ENCODE peak calls at places on chromosome 19, in ten cellular contexts. I is WERI-Rb-1, W is cardiac muscle cell, P is heart right ventricle, V is lower lobe of right lung, E is H1, A is heart left ventricle, L is adrenal gland, Z is HL-60, T is endodermal cell. Q is an unnamed sample.

GRCh38 chr19:5293607-5294089 is 47.0 kb downstream of the PTPRS start:
- DNase-seq in P (peak; percentile 47), T (peak; percentile 89), A (no peak), V (no peak), W (peak; percentile 76), Z (no peak), E (no peak), I (peak; percentile 84), L (peak; percentile 55), Q (no peak)

GRCh38 chr19:50779504-50780457 is 9.5 kb downstream of the GPR32 start:
- DNase-seq in W (no peak), V (no peak), E (no peak), I (no peak), T (no peak), Z (no peak), P (no peak), A (no peak), L (no peak), Q (no peak)

GRCh38 chr19:31418055-31418454 is 68.8 kb upstream of the TSHZ3 start:
- DNase-seq in A (no peak), I (no peak), Z (no peak), E (no peak), V (no peak), L (no peak), W (no peak), T (peak; percentile 81), P (no peak), Q (no peak)

GRCh38 chr19:3606174-3606689 is 443 bp downstream of the TBXA2R start:
- DNase-seq in T (peak; percentile 82), P (no peak), W (no peak), I (peak; percentile 58), Z (no peak), A (peak; percentile 23), V (peak; percentile 59), L (peak; percentile 69), E (no peak), Q (peak; percentile 85)

GRCh38 chr19:50210425-50210824 is 7.0 kb downstream of the MYH14 start:
- DNase-seq in V (no peak), Z (no peak), W (no peak), T (no peak), L (no peak), A (no peak), I (no peak), P (no peak), E (no peak), Q (no peak)

GRCh38 chr19:44719262-44719701 is 20.3 kb downstream of the CEACAM16 start:
- DNase-seq in Z (no peak), P (no peak), E (no peak), W (no peak), A (no peak), V (no peak), T (peak; percentile 66), I (no peak), L (no peak), Q (no peak)

GRCh38 chr19:13574933-13575332 is 68.7 kb upstream of the CACNA1A start:
- DNase-seq in I (peak; percentile 12), E (no peak), W (peak; percentile 45), L (no peak), T (peak; percentile 60), Z (no peak), V (no peak), P (no peak), A (no peak), Q (no peak)

GRCh38 chr19:1672769-1673644 is 20.6 kb upstream of the TCF3 start:
- DNase-seq in V (no peak), W (no peak), L (no peak), P (no peak), A (no peak), T (no peak), I (no peak), E (no peak), Z (no peak), Q (no peak)

GRCh38 chr19:12703056-12703455 is 6.6 kb upstream of the FBXW9 start:
- DNase-seq in Z (no peak), A (no peak), L (no peak), T (peak; percentile 96), V (no peak), W (peak; percentile 44), P (no peak), I (peak; percentile 75), E (peak; percentile 82), Q (no peak)

GRCh38 chr19:46624958-46625661 is at the start of gene PTGIR:
- DNase-seq in V (no peak), E (no peak), W (no peak), I (peak; percentile 34), Z (no peak), P (peak; percentile 78), T (no peak), L (no peak), A (peak; percentile 81), Q (peak; percentile 72)
- TF ChIP-seq CTCF in V (no peak), E (no peak), W (no peak), I (no peak), Z (no peak), P (no peak), T (no peak), L (no peak), A (no peak), Q (no peak)

DNA sequence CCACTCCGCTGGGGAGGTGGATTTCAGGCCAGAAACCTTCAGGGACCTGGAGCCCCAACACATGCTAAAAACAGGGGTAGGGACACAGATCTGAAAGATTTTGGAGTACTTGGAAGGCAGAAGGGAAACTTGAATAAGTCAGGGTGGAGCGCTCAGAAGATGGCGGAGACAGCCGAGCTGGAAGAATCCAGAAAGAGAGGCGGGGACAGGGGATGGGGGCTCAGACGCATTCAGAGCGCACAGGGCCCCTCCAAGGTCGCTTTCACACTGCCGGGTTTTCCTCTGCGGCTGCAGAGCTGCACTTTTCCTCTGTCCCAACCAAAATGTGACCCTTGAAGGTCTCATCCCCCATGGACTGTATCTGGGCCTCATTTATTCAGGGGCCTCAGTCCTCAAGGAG is 56.9 kb downstream of the ERICH4 start:
- DNase-seq in W (no peak), L (no peak), E (no peak), T (no peak), A (no peak), P (no peak), Z (no peak), I (no peak), V (no peak), Q (no peak)
- H3K27ac ChIP-seq in W (no peak overlapping the region), L (no peak overlapping the region), E (no peak overlapping the region), T (no peak overlapping the region), A (peak overlapping the region; percentile 99), P (peak overlapping the region; percentile 95), Z (no peak overlapping the region), I (no peak overlapping the region), V (peak overlapping the region; percentile 72), Q (peak overlapping the region; percentile 80)

DNA sequence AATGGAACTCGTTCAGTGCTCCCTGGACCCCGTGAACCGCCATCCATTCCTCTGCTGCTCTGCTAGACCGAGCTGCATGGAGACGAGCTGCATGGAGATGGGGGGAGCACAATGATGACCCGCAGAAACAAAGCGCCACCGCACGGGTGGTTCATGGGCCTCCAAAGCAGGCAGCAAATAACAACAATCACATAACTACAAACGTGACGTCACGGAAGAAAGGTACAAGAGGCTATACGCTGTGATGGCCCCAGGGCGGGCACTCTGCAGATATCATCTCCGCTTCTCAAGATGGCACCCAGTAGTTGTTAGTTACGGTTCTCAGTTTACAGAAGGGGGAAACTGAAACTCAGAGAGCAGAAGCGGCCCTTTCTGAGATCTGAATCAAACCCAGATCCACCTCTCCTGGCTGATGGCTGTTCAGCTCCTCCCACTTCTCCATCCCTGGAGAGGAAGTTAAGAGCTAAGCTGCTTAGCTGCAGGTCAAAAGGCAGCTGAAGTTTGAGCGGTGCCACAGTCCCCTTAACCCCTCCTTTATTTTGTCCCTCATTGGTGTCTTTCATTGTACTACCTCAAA is 1.7 kb downstream of the ATP13A1 start:
- DNase-seq in W (no peak), T (peak; percentile 62), P (no peak), E (no peak), I (peak; percentile 77), A (no peak), Z (peak; percentile 88), V (peak; percentile 48), L (no peak), Q (no peak)
- H3K4me3 ChIP-seq in W (no peak overlapping the region), T (peak overlapping the region; percentile 78), P (no peak overlapping the region), E (no peak overlapping the region), I (peak overlapping the region; percentile 31), A (no peak overlapping the region), Z (peak overlapping the region; percentile 34), V (peak overlapping the region; percentile 99), L (no peak overlapping the region), Q (peak overlapping the region; percentile 96)

GRCh38 chr19:55777528-55777927 is 8.6 kb downstream of the RFPL4AL1 start:
- DNase-seq in V (no peak), E (no peak), W (no peak), L (no peak), A (no peak), P (no peak), Z (no peak), T (peak; percentile 43), I (peak; percentile 16), Q (no peak)
- TF ChIP-seq CTCF in V (no peak), E (peak; percentile 30), W (no peak), L (no peak), A (no peak), P (no peak), Z (no peak), T (no peak), I (peak; percentile 41), Q (no peak)

Q was measured in left lung.